ENCODE peak calls at places on chromosomes 4 and X, in five cellular contexts. I is neuronal stem cell; T is effector memory CD4-positive, alpha-beta T cell; J is ovary; L is HCT116. G is an unnamed sample. For H3K4me1 and H3K9me3, the result is how much of the 10 kb centered on the place peaks cover.

GRCh38 chrX:69361286-69361926 is 142.7 kb upstream of the NALF2 start:
- DNase-seq in I (no peak), T (no peak), J (no peak), L (no peak), G (no peak)

GRCh38 chr4:74473155-74473811 is 28.3 kb downstream of the AREG start:
- DNase-seq in I (no peak), T (no peak), J (no peak), L (no peak), G (peak)

GRCh38 chr4:54954656-54955388 is 170.6 kb downstream of the KDR start:
- DNase-seq in I (no peak), T (no peak), J (no peak), L (no peak), G (no peak)

GRCh38 chr4:147546341-147546740 is 65.4 kb downstream of the EDNRA start:
- DNase-seq in I (no peak), T (no peak), J (no peak), L (no peak), G (no peak)

GRCh38 chr4:182804131-182804530 is 113.1 kb downstream of the DCTD start:
- DNase-seq in I (no peak), T (no peak), J (no peak), L (no peak), G (no peak)

GRCh38 chr4:15677507-15677988 is 4.1 kb upstream of the FAM200B start:
- DNase-seq in I (no peak), T (no peak), J (no peak), L (peak), G (no peak)

GRCh38 chr4:85824166-85824945 is 349.4 kb downstream of the ARHGAP24 start:
- DNase-seq in I (no peak), T (no peak), J (no peak), L (no peak), G (no peak)

GRCh38 chrX:67596839-67597790 is 53.3 kb downstream of the AR start:
- DNase-seq in I (no peak), T (no peak), J (no peak), L (no peak), G (no peak)

GRCh38 chrX:150649096-150649870 is 43.9 kb upstream of the MTMR1 start:
- DNase-seq in I (no peak), T (no peak), J (peak), L (no peak), G (no peak)

GRCh38 chrX:118216488-118216887 is 99.9 kb upstream of the KLHL13 start:
- DNase-seq in I (no peak), T (no peak), J (no peak), L (no peak), G (peak)

GRCh38 chr4:140688711-140689598 is 67.2 kb downstream of the TBC1D9 start:
- DNase-seq in I (no peak), T (no peak), J (no peak), L (no peak), G (no peak)

GRCh38 chr4:101039367-101039766 is 308.0 kb downstream of the PPP3CA start:
- DNase-seq in I (no peak), T (peak), J (no peak), L (peak), G (no peak)

GRCh38 chr4:8334786-8335460 is 65.4 kb downstream of the HTRA3 start:
- DNase-seq in I (no peak), T (no peak), J (no peak), L (no peak), G (no peak)

GRCh38 chr4:153234923-153235322 is 30.7 kb downstream of the TRIM2 start:
- DNase-seq in I (no peak), T (no peak), J (no peak), L (peak), G (no peak)

GRCh38 chr4:26936284-26937065 is 75.8 kb downstream of the STIM2 start:
- DNase-seq in I (no peak), T (no peak), J (peak), L (no peak), G (no peak)

GRCh38 chrX:110394653-110395052 is 36.0 kb downstream of the RTL9 start:
- DNase-seq in I (no peak), T (no peak), J (no peak), L (no peak), G (no peak)

GRCh38 chr4:145179201-145179860 is 1.1 kb downstream of the OTUD4 start:
- DNase-seq in I (no peak), T (peak), J (peak), L (peak), G (peak)

GRCh38 chrX:52220936-52221335 is 36.2 kb downstream of the MAGED4 start:
- DNase-seq in I (no peak), T (no peak), J (no peak), L (no peak), G (no peak)

GRCh38 chr4:107640157-107640556 is 79.9 kb downstream of the PAPSS1 start:
- DNase-seq in I (no peak), T (no peak), J (no peak), L (no peak), G (no peak)

GRCh38 chrX:20320461-20321159 is 53.9 kb upstream of the RPS6KA3 start:
- DNase-seq in I (no peak), T (no peak), J (no peak), L (no peak), G (no peak)

GRCh38 chr4:188941524-188942109 is 802.4 kb downstream of the TRIML1 start:
- DNase-seq in I (no peak), T (no peak), J (no peak), L (peak), G (no peak)

GRCh38 chr4:141158219-141158618 is 24.9 kb upstream of the RNF150 start:
- DNase-seq in I (peak), T (no peak), J (no peak), L (peak), G (no peak)

GRCh38 chrX:11197671-11198070 is 86.5 kb downstream of the HCCS start:
- DNase-seq in I (no peak), T (no peak), J (no peak), L (no peak), G (no peak)

GRCh38 chr4:121336706-121337105 is 44.1 kb downstream of the QRFPR start:
- DNase-seq in I (no peak), T (no peak), J (no peak), L (no peak), G (no peak)

GRCh38 chr4:106261980-106262379 is 54.0 kb downstream of the TBCK start:
- DNase-seq in I (no peak), T (no peak), J (no peak), L (no peak), G (no peak)
- H3K4me1 ChIP-seq in I (under half), T (under half), J (under half), L (under half), G (under half)

GRCh38 chr4:9608300-9608699 is 164.1 kb downstream of the DEFB131A start:
- DNase-seq in I (no peak), T (no peak), J (no peak), L (no peak), G (no peak)
- H3K9me3 ChIP-seq in I (under half), T (under half), J (under half), L (under half), G (under half)

DNA sequence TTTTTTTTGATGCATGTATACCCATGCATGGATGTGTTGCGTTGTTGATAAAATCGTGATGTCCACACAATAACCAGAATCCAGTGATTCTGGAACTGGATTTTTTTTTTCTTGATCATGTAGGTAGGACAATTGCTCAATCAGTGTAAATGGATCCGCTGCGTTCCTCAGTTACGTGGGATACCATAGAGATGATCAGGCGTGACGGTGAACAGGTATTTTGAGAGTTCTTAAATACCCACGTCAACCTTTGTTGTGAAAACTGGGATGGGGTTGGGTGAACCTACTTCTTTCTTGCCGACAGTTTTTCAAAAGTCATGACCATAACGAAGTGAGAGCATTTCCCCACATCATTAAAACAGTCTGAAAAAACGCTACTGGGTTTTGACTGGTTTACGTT is 913 bp upstream of the SMIM10L2A start:
- DNase-seq in I (no peak), T (no peak), J (no peak), L (no peak), G (no peak)
- H3K4me1 ChIP-seq in I (under half), T (under half), J (under half), L (under half), G (under half)

GRCh38 chrX:66255359-66255967 is 91.4 kb downstream of the HEPH start:
- DNase-seq in I (no peak), T (no peak), J (no peak), L (no peak), G (no peak)
- H3K9me3 ChIP-seq in I (under half), T (under half), J (under half), L (under half), G (under half)

GRCh38 chr4:24795666-24796381 is 451 bp downstream of the SOD3 start:
- DNase-seq in I (no peak), T (no peak), J (no peak), L (no peak), G (no peak)

GRCh38 chr4:24794111-24794860 is 1.1 kb upstream of the SOD3 start:
- DNase-seq in I (no peak), T (no peak), J (no peak), L (no peak), G (no peak)

GRCh38 chr4:24796632-24797031 is 1.3 kb downstream of the SOD3 start:
- DNase-seq in I (no peak), T (no peak), J (no peak), L (no peak), G (no peak)

GRCh38 chr4:24793219-24794005 is 2.0 kb upstream of the SOD3 start:
- DNase-seq in I (no peak), T (no peak), J (no peak), L (peak), G (no peak)

DNA sequence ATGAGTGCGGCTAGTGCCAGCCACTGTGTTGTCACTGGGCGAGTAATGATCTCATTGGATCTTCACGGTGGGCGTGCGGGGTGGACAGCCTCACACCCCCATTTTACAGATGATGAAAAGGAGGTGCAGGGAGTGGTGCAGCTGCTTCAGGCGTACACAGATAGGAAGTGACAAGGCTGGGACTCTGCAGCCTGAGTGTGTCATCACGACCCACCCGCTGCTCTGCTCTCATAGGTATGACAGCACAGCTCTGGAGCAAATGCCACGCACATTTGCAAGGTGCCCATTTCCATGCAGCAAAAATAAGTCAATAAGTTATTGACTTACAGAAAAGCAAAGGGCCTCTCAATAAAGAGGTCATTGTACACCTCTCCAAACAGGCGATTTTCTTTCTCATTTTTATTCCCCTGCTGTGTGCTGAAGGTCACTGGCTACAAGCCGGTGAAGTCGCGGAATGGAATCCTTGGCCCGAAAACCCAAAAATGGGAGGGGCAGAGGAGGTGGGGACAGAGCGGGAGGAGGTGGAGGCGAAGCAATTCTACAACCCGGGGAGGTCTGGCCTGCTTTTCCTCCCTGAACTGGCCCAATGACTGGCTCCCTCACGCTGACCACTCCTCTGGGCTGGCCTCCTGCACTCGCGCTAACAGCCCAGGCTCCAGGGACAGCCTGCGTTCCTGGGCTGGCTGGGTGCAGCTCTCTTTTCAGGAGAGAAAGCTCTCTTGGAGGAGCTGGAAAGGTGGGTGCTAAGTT is at the start of gene SOD3:
- DNase-seq in I (peak), T (no peak), J (peak), L (no peak), G (peak)
- H3K4me1 ChIP-seq in I (under half), T (under half), J (under half), L (under half), G (under half)

GRCh38 chrX:148228521-148228920 is 247.4 kb downstream of the FMR1NB start:
- DNase-seq in I (no peak), T (no peak), J (no peak), L (no peak), G (no peak)

GRCh38 chrX:148223361-148223760 is 242.2 kb downstream of the FMR1NB start:
- DNase-seq in I (no peak), T (no peak), J (no peak), L (no peak), G (no peak)
- H3K9me3 ChIP-seq in I (under half), T (under half), J (under half), L (under half), G (under half)